ENCODE peak calls at places on chromosomes 13 and 19, in five cellular contexts. One of them, this sample, is unnamed.
A peak's percentile ranks its signal among the peaks of the same experiment; 100 is the strongest.

GRCh38 chr13:34748078-34748477 is 194.0 kb upstream of the NBEA start:
- DNase-seq in cardiac fibroblast: peak; percentile 99
- DNase-seq in kidney glomerular epithelial cell: peak; percentile 50
- DNase-seq in ureter: peak; percentile 57
- DNase-seq in dermis blood vessel endothelial cell: no peak
- DNase-seq in this sample: peak; percentile 87

GRCh38 chr13:30880756-30881155 is 25.3 kb upstream of the MEDAG start:
- DNase-seq in dermis blood vessel endothelial cell: peak; percentile 30
- DNase-seq in ureter: no peak
- DNase-seq in cardiac fibroblast: peak; percentile 89
- DNase-seq in kidney glomerular epithelial cell: peak; percentile 62
- DNase-seq in this sample: peak; percentile 64

GRCh38 chr13:21486322-21486721 is 27.2 kb upstream of the ZDHHC20 start:
- DNase-seq in dermis blood vessel endothelial cell: no peak
- DNase-seq in cardiac fibroblast: no peak
- DNase-seq in kidney glomerular epithelial cell: no peak
- DNase-seq in ureter: no peak
- DNase-seq in this sample: no peak

GRCh38 chr13:44231786-44232516 is 141.7 kb upstream of the SERP2 start:
- DNase-seq in ureter: peak; percentile 85
- DNase-seq in kidney glomerular epithelial cell: peak; percentile 92
- DNase-seq in cardiac fibroblast: peak; percentile 90
- DNase-seq in dermis blood vessel endothelial cell: peak; percentile 85
- DNase-seq in this sample: peak; percentile 62

GRCh38 chr19:31675187-31675913 is 326.1 kb upstream of the TSHZ3 start:
- DNase-seq in kidney glomerular epithelial cell: peak; percentile 44
- DNase-seq in cardiac fibroblast: peak; percentile 46
- DNase-seq in ureter: no peak
- DNase-seq in dermis blood vessel endothelial cell: no peak
- DNase-seq in this sample: no peak

GRCh38 chr19:4635763-4636135 is 3.6 kb upstream of the TNFAIP8L1 start:
- DNase-seq in ureter: no peak
- DNase-seq in cardiac fibroblast: no peak
- DNase-seq in kidney glomerular epithelial cell: no peak
- DNase-seq in dermis blood vessel endothelial cell: no peak
- DNase-seq in this sample: no peak

GRCh38 chr13:98959775-98960325 is 18.0 kb downstream of the DOCK9 start:
- DNase-seq in cardiac fibroblast: no peak
- DNase-seq in ureter: no peak
- DNase-seq in dermis blood vessel endothelial cell: peak; percentile 34
- DNase-seq in kidney glomerular epithelial cell: no peak
- DNase-seq in this sample: no peak

GRCh38 chr13:41418027-41418426 is 39.3 kb upstream of the RGCC start:
- DNase-seq in cardiac fibroblast: peak; percentile 85
- DNase-seq in ureter: no peak
- DNase-seq in dermis blood vessel endothelial cell: no peak
- DNase-seq in kidney glomerular epithelial cell: no peak
- DNase-seq in this sample: peak; percentile 77

GRCh38 chr13:51797664-51798488 is 6.1 kb downstream of the DHRS12 start:
- DNase-seq in dermis blood vessel endothelial cell: peak; percentile 70
- DNase-seq in cardiac fibroblast: peak; percentile 71
- DNase-seq in kidney glomerular epithelial cell: peak; percentile 59
- DNase-seq in ureter: peak; percentile 64
- DNase-seq in this sample: no peak

GRCh38 chr13:51971520-51972426 is 39.5 kb downstream of the ATP7B start:
- DNase-seq in ureter: no peak
- DNase-seq in dermis blood vessel endothelial cell: no peak
- DNase-seq in kidney glomerular epithelial cell: peak; percentile 7
- DNase-seq in cardiac fibroblast: no peak
- DNase-seq in this sample: no peak

GRCh38 chr13:75550159-75550567 is 572 bp downstream of the UCHL3 start:
- DNase-seq in ureter: no peak
- DNase-seq in cardiac fibroblast: peak; percentile 63
- DNase-seq in dermis blood vessel endothelial cell: peak; percentile 75
- DNase-seq in kidney glomerular epithelial cell: peak; percentile 76
- DNase-seq in this sample: peak; percentile 51

GRCh38 chr13:75512253-75512652 is 25.4 kb downstream of the COMMD6 start:
- DNase-seq in dermis blood vessel endothelial cell: no peak
- DNase-seq in cardiac fibroblast: no peak
- DNase-seq in ureter: no peak
- DNase-seq in kidney glomerular epithelial cell: no peak
- DNase-seq in this sample: no peak

GRCh38 chr13:30796132-30796832 is 60.9 kb downstream of the ALOX5AP start:
- DNase-seq in dermis blood vessel endothelial cell: peak; percentile 40
- DNase-seq in cardiac fibroblast: peak; percentile 62
- DNase-seq in kidney glomerular epithelial cell: peak; percentile 69
- DNase-seq in ureter: no peak
- DNase-seq in this sample: peak; percentile 65

GRCh38 chr19:36573948-36574726 is 1.0 kb upstream of the ZNF529 start:
- DNase-seq in ureter: no peak
- DNase-seq in dermis blood vessel endothelial cell: peak; percentile 45
- DNase-seq in kidney glomerular epithelial cell: peak; percentile 34
- DNase-seq in cardiac fibroblast: peak; percentile 44
- DNase-seq in this sample: no peak

GRCh38 chr19:848457-848921 is 3.6 kb upstream of the ELANE start:
- DNase-seq in cardiac fibroblast: no peak
- DNase-seq in ureter: no peak
- DNase-seq in kidney glomerular epithelial cell: no peak
- DNase-seq in dermis blood vessel endothelial cell: no peak
- DNase-seq in this sample: no peak

GRCh38 chr13:31638577-31638976 is 100.7 kb upstream of the RXFP2 start:
- DNase-seq in cardiac fibroblast: peak; percentile 80
- DNase-seq in dermis blood vessel endothelial cell: peak; percentile 92
- DNase-seq in kidney glomerular epithelial cell: no peak
- DNase-seq in ureter: no peak
- DNase-seq in this sample: no peak

GRCh38 chr19:39696418-39696817 is 7.9 kb upstream of the LGALS14 start:
- DNase-seq in cardiac fibroblast: no peak
- DNase-seq in dermis blood vessel endothelial cell: no peak
- DNase-seq in kidney glomerular epithelial cell: no peak
- DNase-seq in ureter: no peak
- DNase-seq in this sample: no peak

GRCh38 chr19:48608798-48609263 is 2.3 kb downstream of the SPACA4 start:
- DNase-seq in kidney glomerular epithelial cell: no peak
- DNase-seq in cardiac fibroblast: peak; percentile 49
- DNase-seq in ureter: no peak
- DNase-seq in dermis blood vessel endothelial cell: peak; percentile 65
- DNase-seq in this sample: no peak

GRCh38 chr19:48619692-48620565 is 623 bp downstream of the SPHK2 start:
- DNase-seq in ureter: no peak
- DNase-seq in cardiac fibroblast: no peak
- DNase-seq in dermis blood vessel endothelial cell: no peak
- DNase-seq in kidney glomerular epithelial cell: no peak
- DNase-seq in this sample: no peak

GRCh38 chr19:39032164-39032918 is at the start of gene FBXO27:
- DNase-seq in kidney glomerular epithelial cell: no peak
- DNase-seq in cardiac fibroblast: no peak
- DNase-seq in ureter: peak; percentile 71
- DNase-seq in dermis blood vessel endothelial cell: peak; percentile 9
- DNase-seq in this sample: no peak

GRCh38 chr13:75792526-75793187 is 156.5 kb downstream of the LMO7 start:
- DNase-seq in kidney glomerular epithelial cell: peak; percentile 77
- DNase-seq in ureter: no peak
- DNase-seq in cardiac fibroblast: peak; percentile 72
- DNase-seq in dermis blood vessel endothelial cell: no peak
- DNase-seq in this sample: no peak

GRCh38 chr19:7526093-7526929 is 3.9 kb downstream of the MCOLN1 start:
- DNase-seq in ureter: no peak
- DNase-seq in cardiac fibroblast: no peak
- DNase-seq in kidney glomerular epithelial cell: no peak
- DNase-seq in dermis blood vessel endothelial cell: no peak
- DNase-seq in this sample: no peak

GRCh38 chr19:56958428-56958827 is 117.9 kb upstream of the PEG3 start:
- DNase-seq in kidney glomerular epithelial cell: no peak
- DNase-seq in dermis blood vessel endothelial cell: no peak
- DNase-seq in cardiac fibroblast: no peak
- DNase-seq in ureter: no peak
- DNase-seq in this sample: no peak

GRCh38 chr13:33057019-33057785 is 41.0 kb downstream of the KL start:
- DNase-seq in kidney glomerular epithelial cell: no peak
- DNase-seq in ureter: no peak
- DNase-seq in cardiac fibroblast: peak; percentile 42
- DNase-seq in dermis blood vessel endothelial cell: peak; percentile 37
- DNase-seq in this sample: no peak

GRCh38 chr19:10270616-10271394 is at the start of gene ICAM1:
- DNase-seq in dermis blood vessel endothelial cell: peak; percentile 97
- DNase-seq in ureter: peak; percentile 90
- DNase-seq in cardiac fibroblast: peak; percentile 94
- DNase-seq in kidney glomerular epithelial cell: peak; percentile 69
- DNase-seq in this sample: no peak

GRCh38 chr13:23667750-23668149 is 97.5 kb downstream of the TNFRSF19 start:
- DNase-seq in dermis blood vessel endothelial cell: no peak
- DNase-seq in ureter: no peak
- DNase-seq in cardiac fibroblast: no peak
- DNase-seq in kidney glomerular epithelial cell: no peak
- DNase-seq in this sample: no peak